ENCODE peak calls at places on chromosomes 16 and 17, in nine cellular contexts. One of them, this sample, is unnamed.

GRCh38 chr17:79557276-79557675 is 53.6 kb downstream of the RBFOX3 start:
- DNase-seq in NCI-H774: no peak
- DNase-seq in activated T-cell treated with anti-CD3 and anti-CD28 coated beads for 1 hour: no peak
- DNase-seq in stimulated activated CD4-positive, alpha-beta T cell treated with anti-CD3 and anti-CD28 coated beads, TNF-alpha, amount 100 ng/mL, for 48 hours: no peak
- DNase-seq in left ventricle myocardium inferior: no peak
- DNase-seq in mucosa of gallbladder: no peak
- DNase-seq in anterior cingulate cortex: no peak
- DNase-seq in stimulated activated naive CD8-positive, alpha-beta T cell treated with anti-CD3 and anti-CD28 coated beads, Interleukin-15, amount 100 ng/mL, for 72 hours: no peak
- DNase-seq in LoVo: no peak
- DNase-seq in this sample: no peak

GRCh38 chr17:31390748-31391495 is 553 bp upstream of the RAB11FIP4 start:
- DNase-seq in NCI-H774: no peak
- DNase-seq in activated T-cell treated with anti-CD3 and anti-CD28 coated beads for 1 hour: no peak
- DNase-seq in stimulated activated CD4-positive, alpha-beta T cell treated with anti-CD3 and anti-CD28 coated beads, TNF-alpha, amount 100 ng/mL, for 48 hours: no peak
- DNase-seq in left ventricle myocardium inferior: no peak
- DNase-seq in mucosa of gallbladder: no peak
- DNase-seq in anterior cingulate cortex: no peak
- DNase-seq in stimulated activated naive CD8-positive, alpha-beta T cell treated with anti-CD3 and anti-CD28 coated beads, Interleukin-15, amount 100 ng/mL, for 72 hours: no peak
- DNase-seq in LoVo: no peak
- DNase-seq in this sample: no peak

GRCh38 chr16:77683845-77684526 is 38.3 kb upstream of the NUDT7 start:
- DNase-seq in NCI-H774: no peak
- DNase-seq in activated T-cell treated with anti-CD3 and anti-CD28 coated beads for 1 hour: no peak
- DNase-seq in stimulated activated CD4-positive, alpha-beta T cell treated with anti-CD3 and anti-CD28 coated beads, TNF-alpha, amount 100 ng/mL, for 48 hours: no peak
- DNase-seq in left ventricle myocardium inferior: no peak
- DNase-seq in mucosa of gallbladder: no peak
- DNase-seq in anterior cingulate cortex: no peak
- DNase-seq in stimulated activated naive CD8-positive, alpha-beta T cell treated with anti-CD3 and anti-CD28 coated beads, Interleukin-15, amount 100 ng/mL, for 72 hours: no peak
- DNase-seq in LoVo: no peak
- DNase-seq in this sample: no peak

GRCh38 chr16:29994613-29995329 is 646 bp downstream of the HIRIP3 start:
- DNase-seq in NCI-H774: no peak
- DNase-seq in activated T-cell treated with anti-CD3 and anti-CD28 coated beads for 1 hour: no peak
- DNase-seq in stimulated activated CD4-positive, alpha-beta T cell treated with anti-CD3 and anti-CD28 coated beads, TNF-alpha, amount 100 ng/mL, for 48 hours: peak
- DNase-seq in left ventricle myocardium inferior: no peak
- DNase-seq in mucosa of gallbladder: no peak
- DNase-seq in anterior cingulate cortex: no peak
- DNase-seq in stimulated activated naive CD8-positive, alpha-beta T cell treated with anti-CD3 and anti-CD28 coated beads, Interleukin-15, amount 100 ng/mL, for 72 hours: no peak
- DNase-seq in LoVo: peak
- DNase-seq in this sample: no peak

GRCh38 chr16:85094812-85095211 is 17.5 kb downstream of the CIBAR2 start:
- DNase-seq in NCI-H774: no peak
- DNase-seq in activated T-cell treated with anti-CD3 and anti-CD28 coated beads for 1 hour: no peak
- DNase-seq in stimulated activated CD4-positive, alpha-beta T cell treated with anti-CD3 and anti-CD28 coated beads, TNF-alpha, amount 100 ng/mL, for 48 hours: no peak
- DNase-seq in left ventricle myocardium inferior: no peak
- DNase-seq in mucosa of gallbladder: no peak
- DNase-seq in anterior cingulate cortex: no peak
- DNase-seq in stimulated activated naive CD8-positive, alpha-beta T cell treated with anti-CD3 and anti-CD28 coated beads, Interleukin-15, amount 100 ng/mL, for 72 hours: no peak
- DNase-seq in LoVo: no peak
- DNase-seq in this sample: no peak

GRCh38 chr16:3954411-3954921 is 74.0 kb upstream of the CREBBP start:
- DNase-seq in NCI-H774: no peak
- DNase-seq in activated T-cell treated with anti-CD3 and anti-CD28 coated beads for 1 hour: no peak
- DNase-seq in stimulated activated CD4-positive, alpha-beta T cell treated with anti-CD3 and anti-CD28 coated beads, TNF-alpha, amount 100 ng/mL, for 48 hours: no peak
- DNase-seq in left ventricle myocardium inferior: no peak
- DNase-seq in mucosa of gallbladder: no peak
- DNase-seq in anterior cingulate cortex: no peak
- DNase-seq in stimulated activated naive CD8-positive, alpha-beta T cell treated with anti-CD3 and anti-CD28 coated beads, Interleukin-15, amount 100 ng/mL, for 72 hours: no peak
- DNase-seq in LoVo: no peak
- DNase-seq in this sample: no peak

GRCh38 chr16:13936596-13937081 is 16.7 kb downstream of the ERCC4 start:
- DNase-seq in NCI-H774: no peak
- DNase-seq in activated T-cell treated with anti-CD3 and anti-CD28 coated beads for 1 hour: no peak
- DNase-seq in stimulated activated CD4-positive, alpha-beta T cell treated with anti-CD3 and anti-CD28 coated beads, TNF-alpha, amount 100 ng/mL, for 48 hours: no peak
- DNase-seq in left ventricle myocardium inferior: no peak
- DNase-seq in mucosa of gallbladder: no peak
- DNase-seq in anterior cingulate cortex: no peak
- DNase-seq in stimulated activated naive CD8-positive, alpha-beta T cell treated with anti-CD3 and anti-CD28 coated beads, Interleukin-15, amount 100 ng/mL, for 72 hours: no peak
- DNase-seq in LoVo: no peak
- DNase-seq in this sample: no peak

GRCh38 chr17:65987988-65988387 is 203.9 kb downstream of the CEP112 start:
- DNase-seq in NCI-H774: no peak
- DNase-seq in activated T-cell treated with anti-CD3 and anti-CD28 coated beads for 1 hour: no peak
- DNase-seq in stimulated activated CD4-positive, alpha-beta T cell treated with anti-CD3 and anti-CD28 coated beads, TNF-alpha, amount 100 ng/mL, for 48 hours: no peak
- DNase-seq in left ventricle myocardium inferior: no peak
- DNase-seq in mucosa of gallbladder: no peak
- DNase-seq in anterior cingulate cortex: no peak
- DNase-seq in stimulated activated naive CD8-positive, alpha-beta T cell treated with anti-CD3 and anti-CD28 coated beads, Interleukin-15, amount 100 ng/mL, for 72 hours: no peak
- DNase-seq in LoVo: peak
- DNase-seq in this sample: no peak

GRCh38 chr17:79620207-79621038 is 9.6 kb upstream of the RBFOX3 start:
- DNase-seq in NCI-H774: no peak
- DNase-seq in activated T-cell treated with anti-CD3 and anti-CD28 coated beads for 1 hour: no peak
- DNase-seq in stimulated activated CD4-positive, alpha-beta T cell treated with anti-CD3 and anti-CD28 coated beads, TNF-alpha, amount 100 ng/mL, for 48 hours: no peak
- DNase-seq in left ventricle myocardium inferior: peak
- DNase-seq in mucosa of gallbladder: no peak
- DNase-seq in anterior cingulate cortex: no peak
- DNase-seq in stimulated activated naive CD8-positive, alpha-beta T cell treated with anti-CD3 and anti-CD28 coated beads, Interleukin-15, amount 100 ng/mL, for 72 hours: no peak
- DNase-seq in LoVo: no peak
- DNase-seq in this sample: no peak

GRCh38 chr16:70437017-70437581 is 1.8 kb downstream of the ST3GAL2 start:
- DNase-seq in NCI-H774: no peak
- DNase-seq in activated T-cell treated with anti-CD3 and anti-CD28 coated beads for 1 hour: no peak
- DNase-seq in stimulated activated CD4-positive, alpha-beta T cell treated with anti-CD3 and anti-CD28 coated beads, TNF-alpha, amount 100 ng/mL, for 48 hours: no peak
- DNase-seq in left ventricle myocardium inferior: no peak
- DNase-seq in mucosa of gallbladder: no peak
- DNase-seq in anterior cingulate cortex: no peak
- DNase-seq in stimulated activated naive CD8-positive, alpha-beta T cell treated with anti-CD3 and anti-CD28 coated beads, Interleukin-15, amount 100 ng/mL, for 72 hours: no peak
- DNase-seq in LoVo: no peak
- DNase-seq in this sample: no peak

GRCh38 chr17:76266244-76266938 is 1.2 kb downstream of the UBALD2 start:
- DNase-seq in NCI-H774: no peak
- DNase-seq in activated T-cell treated with anti-CD3 and anti-CD28 coated beads for 1 hour: no peak
- DNase-seq in stimulated activated CD4-positive, alpha-beta T cell treated with anti-CD3 and anti-CD28 coated beads, TNF-alpha, amount 100 ng/mL, for 48 hours: no peak
- DNase-seq in left ventricle myocardium inferior: no peak
- DNase-seq in mucosa of gallbladder: no peak
- DNase-seq in anterior cingulate cortex: no peak
- DNase-seq in stimulated activated naive CD8-positive, alpha-beta T cell treated with anti-CD3 and anti-CD28 coated beads, Interleukin-15, amount 100 ng/mL, for 72 hours: peak
- DNase-seq in LoVo: no peak
- DNase-seq in this sample: no peak

GRCh38 chr17:67666710-67667109 is 51.0 kb upstream of the NOL11 start:
- DNase-seq in NCI-H774: no peak
- DNase-seq in activated T-cell treated with anti-CD3 and anti-CD28 coated beads for 1 hour: no peak
- DNase-seq in stimulated activated CD4-positive, alpha-beta T cell treated with anti-CD3 and anti-CD28 coated beads, TNF-alpha, amount 100 ng/mL, for 48 hours: no peak
- DNase-seq in left ventricle myocardium inferior: no peak
- DNase-seq in mucosa of gallbladder: no peak
- DNase-seq in anterior cingulate cortex: no peak
- DNase-seq in stimulated activated naive CD8-positive, alpha-beta T cell treated with anti-CD3 and anti-CD28 coated beads, Interleukin-15, amount 100 ng/mL, for 72 hours: no peak
- DNase-seq in LoVo: no peak
- DNase-seq in this sample: no peak

GRCh38 chr17:40311575-40311974 is 2.6 kb downstream of the RARA start:
- DNase-seq in NCI-H774: no peak
- DNase-seq in activated T-cell treated with anti-CD3 and anti-CD28 coated beads for 1 hour: no peak
- DNase-seq in stimulated activated CD4-positive, alpha-beta T cell treated with anti-CD3 and anti-CD28 coated beads, TNF-alpha, amount 100 ng/mL, for 48 hours: no peak
- DNase-seq in left ventricle myocardium inferior: peak
- DNase-seq in mucosa of gallbladder: no peak
- DNase-seq in anterior cingulate cortex: no peak
- DNase-seq in stimulated activated naive CD8-positive, alpha-beta T cell treated with anti-CD3 and anti-CD28 coated beads, Interleukin-15, amount 100 ng/mL, for 72 hours: no peak
- DNase-seq in LoVo: peak
- DNase-seq in this sample: no peak

GRCh38 chr17:47184671-47185070 is 4.4 kb downstream of the CDC27 start:
- DNase-seq in NCI-H774: no peak
- DNase-seq in activated T-cell treated with anti-CD3 and anti-CD28 coated beads for 1 hour: no peak
- DNase-seq in stimulated activated CD4-positive, alpha-beta T cell treated with anti-CD3 and anti-CD28 coated beads, TNF-alpha, amount 100 ng/mL, for 48 hours: no peak
- DNase-seq in left ventricle myocardium inferior: no peak
- DNase-seq in mucosa of gallbladder: no peak
- DNase-seq in anterior cingulate cortex: no peak
- DNase-seq in stimulated activated naive CD8-positive, alpha-beta T cell treated with anti-CD3 and anti-CD28 coated beads, Interleukin-15, amount 100 ng/mL, for 72 hours: no peak
- DNase-seq in LoVo: no peak
- DNase-seq in this sample: no peak

GRCh38 chr16:67926181-67926742 is 5.4 kb downstream of the CTRL start:
- DNase-seq in NCI-H774: no peak
- DNase-seq in activated T-cell treated with anti-CD3 and anti-CD28 coated beads for 1 hour: no peak
- DNase-seq in stimulated activated CD4-positive, alpha-beta T cell treated with anti-CD3 and anti-CD28 coated beads, TNF-alpha, amount 100 ng/mL, for 48 hours: no peak
- DNase-seq in left ventricle myocardium inferior: no peak
- DNase-seq in mucosa of gallbladder: no peak
- DNase-seq in anterior cingulate cortex: peak
- DNase-seq in stimulated activated naive CD8-positive, alpha-beta T cell treated with anti-CD3 and anti-CD28 coated beads, Interleukin-15, amount 100 ng/mL, for 72 hours: no peak
- DNase-seq in LoVo: no peak
- DNase-seq in this sample: no peak

GRCh38 chr17:46962374-46962790 is 16.7 kb downstream of the RPRML start:
- DNase-seq in NCI-H774: no peak
- DNase-seq in activated T-cell treated with anti-CD3 and anti-CD28 coated beads for 1 hour: no peak
- DNase-seq in stimulated activated CD4-positive, alpha-beta T cell treated with anti-CD3 and anti-CD28 coated beads, TNF-alpha, amount 100 ng/mL, for 48 hours: no peak
- DNase-seq in left ventricle myocardium inferior: no peak
- DNase-seq in mucosa of gallbladder: no peak
- DNase-seq in anterior cingulate cortex: no peak
- DNase-seq in stimulated activated naive CD8-positive, alpha-beta T cell treated with anti-CD3 and anti-CD28 coated beads, Interleukin-15, amount 100 ng/mL, for 72 hours: no peak
- DNase-seq in LoVo: no peak
- DNase-seq in this sample: no peak

GRCh38 chr16:70694088-70694487 is 8.2 kb upstream of the MTSS2 start:
- DNase-seq in NCI-H774: no peak
- DNase-seq in activated T-cell treated with anti-CD3 and anti-CD28 coated beads for 1 hour: no peak
- DNase-seq in stimulated activated CD4-positive, alpha-beta T cell treated with anti-CD3 and anti-CD28 coated beads, TNF-alpha, amount 100 ng/mL, for 48 hours: no peak
- DNase-seq in left ventricle myocardium inferior: no peak
- DNase-seq in mucosa of gallbladder: no peak
- DNase-seq in anterior cingulate cortex: no peak
- DNase-seq in stimulated activated naive CD8-positive, alpha-beta T cell treated with anti-CD3 and anti-CD28 coated beads, Interleukin-15, amount 100 ng/mL, for 72 hours: no peak
- DNase-seq in LoVo: peak
- DNase-seq in this sample: no peak

GRCh38 chr17:34620458-34620857 is 41.1 kb downstream of the TMEM132E start:
- DNase-seq in NCI-H774: no peak
- DNase-seq in activated T-cell treated with anti-CD3 and anti-CD28 coated beads for 1 hour: no peak
- DNase-seq in stimulated activated CD4-positive, alpha-beta T cell treated with anti-CD3 and anti-CD28 coated beads, TNF-alpha, amount 100 ng/mL, for 48 hours: no peak
- DNase-seq in left ventricle myocardium inferior: no peak
- DNase-seq in mucosa of gallbladder: no peak
- DNase-seq in anterior cingulate cortex: no peak
- DNase-seq in stimulated activated naive CD8-positive, alpha-beta T cell treated with anti-CD3 and anti-CD28 coated beads, Interleukin-15, amount 100 ng/mL, for 72 hours: no peak
- DNase-seq in LoVo: no peak
- DNase-seq in this sample: no peak

GRCh38 chr16:22369221-22369811 is 5.1 kb downstream of the CDR2 start:
- DNase-seq in NCI-H774: no peak
- DNase-seq in activated T-cell treated with anti-CD3 and anti-CD28 coated beads for 1 hour: no peak
- DNase-seq in stimulated activated CD4-positive, alpha-beta T cell treated with anti-CD3 and anti-CD28 coated beads, TNF-alpha, amount 100 ng/mL, for 48 hours: no peak
- DNase-seq in left ventricle myocardium inferior: no peak
- DNase-seq in mucosa of gallbladder: no peak
- DNase-seq in anterior cingulate cortex: no peak
- DNase-seq in stimulated activated naive CD8-positive, alpha-beta T cell treated with anti-CD3 and anti-CD28 coated beads, Interleukin-15, amount 100 ng/mL, for 72 hours: no peak
- DNase-seq in LoVo: peak
- DNase-seq in this sample: no peak

GRCh38 chr17:21039839-21040575 is 2.8 kb downstream of the USP22 start:
- DNase-seq in NCI-H774: no peak
- DNase-seq in activated T-cell treated with anti-CD3 and anti-CD28 coated beads for 1 hour: no peak
- DNase-seq in stimulated activated CD4-positive, alpha-beta T cell treated with anti-CD3 and anti-CD28 coated beads, TNF-alpha, amount 100 ng/mL, for 48 hours: peak
- DNase-seq in left ventricle myocardium inferior: no peak
- DNase-seq in mucosa of gallbladder: no peak
- DNase-seq in anterior cingulate cortex: no peak
- DNase-seq in stimulated activated naive CD8-positive, alpha-beta T cell treated with anti-CD3 and anti-CD28 coated beads, Interleukin-15, amount 100 ng/mL, for 72 hours: peak
- DNase-seq in LoVo: peak
- DNase-seq in this sample: no peak

GRCh38 chr16:68728558-68728957 is 8.5 kb upstream of the CDH1 start:
- DNase-seq in NCI-H774: no peak
- DNase-seq in activated T-cell treated with anti-CD3 and anti-CD28 coated beads for 1 hour: no peak
- DNase-seq in stimulated activated CD4-positive, alpha-beta T cell treated with anti-CD3 and anti-CD28 coated beads, TNF-alpha, amount 100 ng/mL, for 48 hours: no peak
- DNase-seq in left ventricle myocardium inferior: no peak
- DNase-seq in mucosa of gallbladder: no peak
- DNase-seq in anterior cingulate cortex: no peak
- DNase-seq in stimulated activated naive CD8-positive, alpha-beta T cell treated with anti-CD3 and anti-CD28 coated beads, Interleukin-15, amount 100 ng/mL, for 72 hours: no peak
- DNase-seq in LoVo: no peak
- DNase-seq in this sample: no peak

GRCh38 chr17:5139454-5139725 is 23.6 kb downstream of the USP6 start:
- DNase-seq in NCI-H774: no peak
- DNase-seq in activated T-cell treated with anti-CD3 and anti-CD28 coated beads for 1 hour: no peak
- DNase-seq in stimulated activated CD4-positive, alpha-beta T cell treated with anti-CD3 and anti-CD28 coated beads, TNF-alpha, amount 100 ng/mL, for 48 hours: no peak
- DNase-seq in left ventricle myocardium inferior: no peak
- DNase-seq in mucosa of gallbladder: no peak
- DNase-seq in anterior cingulate cortex: no peak
- DNase-seq in stimulated activated naive CD8-positive, alpha-beta T cell treated with anti-CD3 and anti-CD28 coated beads, Interleukin-15, amount 100 ng/mL, for 72 hours: no peak
- DNase-seq in LoVo: no peak
- DNase-seq in this sample: no peak

GRCh38 chr16:84065536-84066132 is 23.0 kb upstream of the SLC38A8 start:
- DNase-seq in NCI-H774: peak
- DNase-seq in activated T-cell treated with anti-CD3 and anti-CD28 coated beads for 1 hour: no peak
- DNase-seq in stimulated activated CD4-positive, alpha-beta T cell treated with anti-CD3 and anti-CD28 coated beads, TNF-alpha, amount 100 ng/mL, for 48 hours: no peak
- DNase-seq in left ventricle myocardium inferior: no peak
- DNase-seq in mucosa of gallbladder: peak
- DNase-seq in anterior cingulate cortex: peak
- DNase-seq in stimulated activated naive CD8-positive, alpha-beta T cell treated with anti-CD3 and anti-CD28 coated beads, Interleukin-15, amount 100 ng/mL, for 72 hours: peak
- DNase-seq in LoVo: peak
- DNase-seq in this sample: no peak

GRCh38 chr17:74778960-74779359 is 2.8 kb upstream of the NAT9 start:
- DNase-seq in NCI-H774: no peak
- DNase-seq in activated T-cell treated with anti-CD3 and anti-CD28 coated beads for 1 hour: no peak
- DNase-seq in stimulated activated CD4-positive, alpha-beta T cell treated with anti-CD3 and anti-CD28 coated beads, TNF-alpha, amount 100 ng/mL, for 48 hours: no peak
- DNase-seq in left ventricle myocardium inferior: no peak
- DNase-seq in mucosa of gallbladder: no peak
- DNase-seq in anterior cingulate cortex: no peak
- DNase-seq in stimulated activated naive CD8-positive, alpha-beta T cell treated with anti-CD3 and anti-CD28 coated beads, Interleukin-15, amount 100 ng/mL, for 72 hours: no peak
- DNase-seq in LoVo: no peak
- DNase-seq in this sample: no peak

GRCh38 chr16:89972244-89973234 is 24.0 kb downstream of the DEF8 start:
- DNase-seq in NCI-H774: peak
- DNase-seq in activated T-cell treated with anti-CD3 and anti-CD28 coated beads for 1 hour: peak
- DNase-seq in stimulated activated CD4-positive, alpha-beta T cell treated with anti-CD3 and anti-CD28 coated beads, TNF-alpha, amount 100 ng/mL, for 48 hours: peak
- DNase-seq in left ventricle myocardium inferior: peak
- DNase-seq in mucosa of gallbladder: peak
- DNase-seq in anterior cingulate cortex: peak
- DNase-seq in stimulated activated naive CD8-positive, alpha-beta T cell treated with anti-CD3 and anti-CD28 coated beads, Interleukin-15, amount 100 ng/mL, for 72 hours: peak
- DNase-seq in LoVo: peak
- DNase-seq in this sample: peak

GRCh38 chr16:4172070-4172469 is 55.8 kb upstream of the ADCY9 start:
- DNase-seq in NCI-H774: no peak
- DNase-seq in activated T-cell treated with anti-CD3 and anti-CD28 coated beads for 1 hour: no peak
- DNase-seq in stimulated activated CD4-positive, alpha-beta T cell treated with anti-CD3 and anti-CD28 coated beads, TNF-alpha, amount 100 ng/mL, for 48 hours: no peak
- DNase-seq in left ventricle myocardium inferior: no peak
- DNase-seq in mucosa of gallbladder: no peak
- DNase-seq in anterior cingulate cortex: no peak
- DNase-seq in stimulated activated naive CD8-positive, alpha-beta T cell treated with anti-CD3 and anti-CD28 coated beads, Interleukin-15, amount 100 ng/mL, for 72 hours: no peak
- DNase-seq in LoVo: no peak
- DNase-seq in this sample: no peak

GRCh38 chr17:67032382-67032781 is 12.0 kb upstream of the CACNG1 start:
- DNase-seq in NCI-H774: no peak
- DNase-seq in activated T-cell treated with anti-CD3 and anti-CD28 coated beads for 1 hour: no peak
- DNase-seq in stimulated activated CD4-positive, alpha-beta T cell treated with anti-CD3 and anti-CD28 coated beads, TNF-alpha, amount 100 ng/mL, for 48 hours: no peak
- DNase-seq in left ventricle myocardium inferior: no peak
- DNase-seq in mucosa of gallbladder: no peak
- DNase-seq in anterior cingulate cortex: no peak
- DNase-seq in stimulated activated naive CD8-positive, alpha-beta T cell treated with anti-CD3 and anti-CD28 coated beads, Interleukin-15, amount 100 ng/mL, for 72 hours: no peak
- DNase-seq in LoVo: no peak
- DNase-seq in this sample: no peak

GRCh38 chr16:11361751-11362742 is 16.8 kb downstream of the RMI2 start:
- DNase-seq in NCI-H774: no peak
- DNase-seq in activated T-cell treated with anti-CD3 and anti-CD28 coated beads for 1 hour: no peak
- DNase-seq in stimulated activated CD4-positive, alpha-beta T cell treated with anti-CD3 and anti-CD28 coated beads, TNF-alpha, amount 100 ng/mL, for 48 hours: no peak
- DNase-seq in left ventricle myocardium inferior: no peak
- DNase-seq in mucosa of gallbladder: no peak
- DNase-seq in anterior cingulate cortex: no peak
- DNase-seq in stimulated activated naive CD8-positive, alpha-beta T cell treated with anti-CD3 and anti-CD28 coated beads, Interleukin-15, amount 100 ng/mL, for 72 hours: no peak
- DNase-seq in LoVo: no peak
- DNase-seq in this sample: peak

GRCh38 chr17:79444226-79444625 is 166.6 kb downstream of the RBFOX3 start:
- DNase-seq in NCI-H774: no peak
- DNase-seq in activated T-cell treated with anti-CD3 and anti-CD28 coated beads for 1 hour: no peak
- DNase-seq in stimulated activated CD4-positive, alpha-beta T cell treated with anti-CD3 and anti-CD28 coated beads, TNF-alpha, amount 100 ng/mL, for 48 hours: no peak
- DNase-seq in left ventricle myocardium inferior: no peak
- DNase-seq in mucosa of gallbladder: no peak
- DNase-seq in anterior cingulate cortex: no peak
- DNase-seq in stimulated activated naive CD8-positive, alpha-beta T cell treated with anti-CD3 and anti-CD28 coated beads, Interleukin-15, amount 100 ng/mL, for 72 hours: no peak
- DNase-seq in LoVo: no peak
- DNase-seq in this sample: no peak